ENCODE peak calls at places on chromosomes 4 and X, in eight cellular contexts. A, Q, P, T, Z, B, U and X are unnamed samples. For H3K4me1, the result is how much of the 10 kb centered on the place peaks cover.

GRCh38 chr4:37922323-37922722 is 31.4 kb downstream of the TBC1D1 start:
- DNase-seq in T (no peak), Q (no peak), Z (no peak), B (no peak), U (no peak), A (no peak), P (no peak), X (no peak)

GRCh38 chr4:39104255-39104654 is 42.2 kb downstream of the KLHL5 start:
- DNase-seq in Z (no peak), P (no peak), B (no peak), U (no peak), A (no peak), Q (no peak), T (no peak), X (no peak)

GRCh38 chrX:118652717-118653116 is 74.7 kb upstream of the IL13RA1 start:
- DNase-seq in Z (no peak), U (no peak), T (no peak), P (no peak), Q (no peak), A (no peak), B (no peak), X (no peak)

GRCh38 chr4:149223659-149224058 is 592.0 kb downstream of the IQCM start:
- DNase-seq in U (no peak), P (no peak), A (no peak), Q (no peak), T (no peak), B (no peak), Z (no peak), X (no peak)

GRCh38 chrX:118702741-118703140 is 24.7 kb upstream of the IL13RA1 start:
- DNase-seq in Z (no peak), T (no peak), B (no peak), P (no peak), Q (no peak), U (no peak), A (no peak), X (no peak)

GRCh38 chr4:17957689-17958088 is 63.9 kb downstream of the LCORL start:
- DNase-seq in Q (no peak), B (no peak), T (no peak), Z (no peak), A (no peak), U (no peak), P (no peak), X (no peak)

GRCh38 chr4:47471064-47471463 is 7.6 kb upstream of the COMMD8 start:
- DNase-seq in Q (no peak), B (no peak), T (no peak), A (no peak), Z (no peak), U (no peak), P (no peak), X (no peak)

GRCh38 chr4:1640110-1640509 is 44.0 kb downstream of the FAM53A start:
- DNase-seq in P (no peak), A (no peak), B (no peak), Z (no peak), Q (no peak), T (no peak), U (no peak), X (no peak)

GRCh38 chr4:6939761-6940743 is 30.4 kb downstream of the TBC1D14 start:
- DNase-seq in Q (no peak), Z (no peak), P (no peak), U (no peak), A (no peak), T (no peak), B (peak), X (no peak)

GRCh38 chr4:7326693-7327340 is 107.9 kb downstream of the PSAPL1 start:
- DNase-seq in P (no peak), B (peak), A (no peak), Q (no peak), T (no peak), U (no peak), Z (no peak), X (no peak)

GRCh38 chrX:18889982-18890381 is 93.9 kb downstream of the PHKA2 start:
- DNase-seq in Z (peak), B (no peak), Q (no peak), A (no peak), U (no peak), T (no peak), P (no peak), X (no peak)

GRCh38 chrX:5122181-5122678 is 1106.4 kb downstream of the NLGN4X start:
- DNase-seq in T (no peak), A (no peak), U (no peak), Q (no peak), B (no peak), P (no peak), Z (no peak), X (no peak)

GRCh38 chr4:159684061-159684460 is 581.2 kb downstream of the RAPGEF2 start:
- DNase-seq in P (no peak), A (no peak), T (no peak), Z (no peak), Q (no peak), U (no peak), B (no peak), X (no peak)

GRCh38 chr4:177489847-177490246 is 47.6 kb upstream of the AGA start:
- DNase-seq in Q (no peak), Z (no peak), P (no peak), T (no peak), A (no peak), B (no peak), U (no peak), X (no peak)

GRCh38 chr4:151518359-151518758 is 109.4 kb downstream of the FHIP1A start:
- DNase-seq in Z (no peak), A (no peak), P (no peak), U (no peak), T (no peak), B (no peak), Q (no peak), X (no peak)

GRCh38 chr4:31193516-31193915 is 473.3 kb downstream of the PCDH7 start:
- DNase-seq in A (no peak), Z (no peak), T (no peak), Q (no peak), U (no peak), P (no peak), B (no peak), X (no peak)

GRCh38 chr4:127622621-127622922 is 10.2 kb upstream of the INTU start:
- DNase-seq in Z (no peak), B (no peak), Q (no peak), U (no peak), A (no peak), P (no peak), T (no peak), X (no peak)

GRCh38 chrX:106612403-106612789 is 618 bp downstream of the RADX start:
- DNase-seq in U (no peak), Q (no peak), T (no peak), B (no peak), Z (no peak), P (no peak), A (no peak), X (no peak)

GRCh38 chrX:6203462-6204215 is 25.0 kb downstream of the NLGN4X start:
- DNase-seq in Q (no peak), B (no peak), Z (no peak), U (no peak), T (no peak), P (no peak), A (no peak), X (no peak)

GRCh38 chr4:44583393-44583792 is 68.0 kb downstream of the YIPF7 start:
- DNase-seq in Q (no peak), B (no peak), U (no peak), P (no peak), A (peak), T (no peak), Z (no peak), X (no peak)

GRCh38 chrX:149631293-149632165 is at the start of gene TMEM185A:
- DNase-seq in A (peak), B (peak), T (peak), Z (peak), P (peak), Q (peak), U (peak), X (peak)

GRCh38 chrX:48957477-48957826 is at the start of gene OTUD5:
- DNase-seq in Q (peak), A (no peak), U (peak), Z (peak), P (peak), T (peak), B (peak), X (peak)

GRCh38 chr4:77617203-77617602 is 11.6 kb downstream of the CXCL13 start:
- DNase-seq in U (no peak), Q (no peak), T (no peak), A (peak), B (no peak), P (no peak), Z (no peak), X (no peak)

GRCh38 chr4:17817027-17817426 is 6.2 kb downstream of the NCAPG start:
- DNase-seq in Z (no peak), P (no peak), A (peak), T (no peak), B (no peak), U (no peak), Q (no peak), X (no peak)

GRCh38 chr4:6121276-6121850 is 79.0 kb downstream of the JAKMIP1 start:
- DNase-seq in Z (no peak), T (peak), A (no peak), Q (no peak), U (no peak), B (no peak), P (no peak), X (no peak)

GRCh38 chr4:140103676-140104075 is 50.3 kb downstream of the MAML3 start:
- DNase-seq in B (no peak), A (peak), Z (peak), T (no peak), U (no peak), Q (peak), P (no peak), X (no peak)

GRCh38 chr4:109414938-109415337 is 18.7 kb upstream of the SEC24B start:
- DNase-seq in P (no peak), B (no peak), Q (no peak), A (no peak), U (no peak), T (no peak), Z (no peak), X (no peak)

GRCh38 chr4:121943941-121944340 is 7.9 kb downstream of the TRPC3 start:
- DNase-seq in P (no peak), T (no peak), Z (no peak), Q (no peak), B (no peak), A (peak), U (no peak), X (no peak)

GRCh38 chr4:89242864-89243740 is 64.5 kb downstream of the GPRIN3 start:
- DNase-seq in T (no peak), U (no peak), B (no peak), Q (no peak), Z (no peak), P (no peak), A (no peak), X (no peak)

GRCh38 chrX:41912922-41913321 is 10.4 kb downstream of the CASK start:
- DNase-seq in B (no peak), Z (no peak), U (no peak), P (no peak), A (peak), T (no peak), Q (no peak), X (no peak)

GRCh38 chrX:107449490-107450175 is at the start of gene FRMPD3:
- DNase-seq in U (no peak), Z (no peak), A (no peak), B (no peak), P (peak), Q (no peak), T (no peak), X (no peak)

GRCh38 chr4:142656178-142656577 is 189.9 kb downstream of the INPP4B start:
- DNase-seq in B (no peak), Q (no peak), P (no peak), Z (peak), A (peak), T (no peak), U (no peak), X (no peak)

GRCh38 chr4:132063829-132064228 is 1085.3 kb upstream of the PCDH10 start:
- DNase-seq in Z (no peak), P (no peak), A (no peak), T (no peak), Q (no peak), B (no peak), U (no peak), X (no peak)

GRCh38 chr4:85430697-85431096 is 44.3 kb upstream of the ARHGAP24 start:
- DNase-seq in U (no peak), Q (no peak), T (no peak), A (peak), P (no peak), Z (no peak), B (no peak), X (no peak)

GRCh38 chr4:110074570-110074969 is 123.8 kb downstream of the ELOVL6 start:
- DNase-seq in U (no peak), A (no peak), Q (no peak), P (no peak), B (no peak), T (no peak), Z (no peak), X (no peak)

GRCh38 chr4:3225946-3226345 is 23.0 kb upstream of the MSANTD1 start:
- DNase-seq in Q (no peak), T (peak), A (no peak), P (peak), Z (no peak), B (peak), U (no peak), X (peak)
- H3K4me1 ChIP-seq in Q (under half), T (under half), A (under half), P (under half), Z (under half), B (under half), U (under half), X (under half)

GRCh38 chrX:144896323-144896722 is 351.0 kb upstream of the SPANXN1 start:
- DNase-seq in Z (no peak), B (no peak), T (no peak), A (no peak), Q (no peak), U (no peak), P (no peak), X (no peak)
- TF ChIP-seq CTCF in Z (no peak), B (peak), T (peak), A (no peak), Q (no peak), U (no peak), P (no peak), X (peak)

GRCh38 chrX:121831601-121832000 is 784.2 kb downstream of the GLUD2 start:
- DNase-seq in Q (no peak), P (no peak), A (no peak), B (no peak), T (no peak), U (no peak), Z (no peak), X (no peak)

GRCh38 chrX:121836000-121836399 is 788.6 kb downstream of the GLUD2 start:
- DNase-seq in A (no peak), Z (no peak), Q (no peak), B (no peak), U (no peak), T (no peak), P (no peak), X (no peak)

DNA sequence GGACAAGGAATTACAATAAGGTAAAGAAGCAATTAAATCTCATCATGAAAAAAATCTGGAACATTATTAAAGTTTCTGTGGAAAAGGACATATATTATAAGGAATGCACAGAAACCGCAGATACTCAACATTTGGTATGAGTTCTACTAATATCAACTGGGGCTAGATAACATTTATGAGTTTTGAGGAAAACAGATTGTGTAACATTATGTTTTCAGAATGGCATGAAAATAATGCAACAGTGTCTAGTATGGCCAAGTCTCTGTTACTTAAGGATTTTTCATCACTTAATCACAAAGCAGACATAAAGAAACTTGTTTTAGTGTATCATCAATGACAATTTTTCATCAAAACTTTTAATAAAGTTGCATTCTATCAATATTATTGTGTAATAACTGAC is 785.0 kb downstream of the GLUD2 start:
- DNase-seq in Q (no peak), U (no peak), T (no peak), Z (no peak), A (no peak), B (no peak), P (no peak), X (no peak)
- H3K27ac ChIP-seq in Q (no peak), U (no peak), T (no peak), Z (no peak), A (no peak), B (no peak), P (no peak), X (no peak)

DNA sequence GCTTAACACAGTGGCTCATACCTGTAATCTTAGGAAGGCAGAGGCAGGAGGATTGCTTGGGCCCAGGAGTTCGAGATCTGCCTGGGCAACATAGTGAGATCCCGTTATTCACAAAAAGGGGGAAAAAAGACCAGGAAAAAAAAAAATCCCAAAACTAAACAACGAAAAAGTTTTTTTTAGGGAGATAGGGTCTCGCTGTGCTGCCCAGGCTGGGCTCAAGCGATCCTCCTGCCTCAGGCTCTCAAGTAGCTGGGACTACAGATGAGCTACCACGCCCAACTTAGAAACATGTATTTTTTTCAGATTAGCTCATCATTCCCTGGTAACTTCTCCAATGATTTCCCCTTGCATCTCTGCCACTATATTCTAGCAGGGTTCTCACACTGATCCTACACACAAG is 24.3 kb upstream of the IRAK1 start:
- DNase-seq in U (no peak), A (no peak), P (no peak), Q (no peak), Z (no peak), B (no peak), T (no peak), X (no peak)
- H3K4me1 ChIP-seq in U (half or more), A (half or more), P (under half), Q (under half), Z (under half), B (half or more), T (under half), X (under half)

DNA sequence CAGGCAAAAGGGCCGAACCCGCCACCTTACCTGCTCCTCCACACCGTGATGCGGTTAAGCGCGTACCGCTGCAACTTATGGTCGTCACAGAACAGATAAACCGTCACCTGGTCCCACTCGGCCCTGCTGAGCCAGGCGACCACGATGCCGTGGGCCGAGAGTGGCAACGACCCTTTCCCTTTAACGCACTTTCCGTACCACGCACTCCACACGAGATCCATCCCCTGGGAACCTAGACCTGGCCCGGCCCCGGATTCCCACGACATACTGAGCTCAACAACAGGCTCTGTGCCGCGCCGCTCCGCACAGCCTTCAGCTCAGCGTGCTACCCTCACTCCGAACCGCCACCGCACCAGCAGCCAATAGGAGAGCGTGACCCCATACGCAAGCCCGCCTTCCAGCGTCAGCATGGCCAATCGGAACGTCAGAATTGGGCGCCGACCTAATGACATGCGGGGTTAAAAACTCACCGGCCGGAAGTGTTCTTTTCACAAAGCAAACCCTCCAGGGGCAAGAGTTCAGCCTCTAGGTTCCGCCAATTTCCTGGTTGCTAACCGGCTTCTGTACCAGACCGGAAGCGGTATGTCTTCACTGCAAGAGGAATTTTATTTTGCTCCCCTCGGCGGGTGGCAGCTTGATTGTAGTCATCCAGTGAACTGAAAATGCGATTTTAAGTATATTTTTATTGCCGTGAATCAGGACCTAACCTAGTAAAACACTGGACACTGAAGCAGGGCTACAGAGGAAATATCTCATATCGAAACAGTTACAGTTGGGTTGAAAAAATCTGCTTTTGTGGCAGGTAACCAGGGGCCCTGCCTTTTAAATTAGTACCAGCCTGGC is at the start of gene LAS1L:
- DNase-seq in P (peak), U (peak), B (peak), A (peak), T (peak), Q (peak), Z (peak), X (peak)
- TF ChIP-seq CTCF in P (no peak), U (no peak), B (no peak), A (no peak), T (no peak), Q (no peak), Z (no peak), X (no peak)

GRCh38 chrX:46579250-46579649 is 5.7 kb downstream of the CHST7 start:
- DNase-seq in P (no peak), T (no peak), A (no peak), Z (no peak), U (no peak), B (no peak), Q (no peak), X (no peak)

GRCh38 chrX:46580613-46581012 is 7.0 kb downstream of the CHST7 start:
- DNase-seq in T (no peak), U (no peak), A (no peak), P (no peak), Q (no peak), B (no peak), Z (no peak), X (no peak)

GRCh38 chrX:46582964-46583363 is 9.4 kb downstream of the CHST7 start:
- DNase-seq in U (no peak), Q (no peak), T (no peak), Z (no peak), B (no peak), P (no peak), A (peak), X (no peak)

GRCh38 chrX:46587158-46587557 is 13.6 kb downstream of the CHST7 start:
- DNase-seq in P (no peak), A (no peak), Z (no peak), B (no peak), T (no peak), U (no peak), Q (no peak), X (no peak)

DNA sequence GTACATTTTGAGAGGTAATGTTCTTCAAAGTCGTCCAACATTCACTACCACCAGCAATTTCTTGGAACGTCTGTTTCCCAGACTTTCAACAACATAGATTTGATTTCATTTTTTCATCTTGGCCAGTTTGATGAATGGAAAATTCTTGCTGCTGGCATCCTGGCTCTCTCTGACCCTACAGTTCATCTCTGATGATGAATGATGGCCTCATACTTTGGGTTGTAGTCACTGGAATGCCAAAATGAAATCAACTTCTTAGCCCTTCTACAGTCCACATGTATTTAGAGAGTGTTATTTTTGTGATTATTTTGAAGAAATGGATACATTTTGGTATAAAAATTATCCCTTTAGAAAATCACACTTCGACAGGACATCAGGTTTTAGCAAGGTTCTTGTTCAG is 8.8 kb downstream of the CHST7 start:
- DNase-seq in A (no peak), Z (no peak), Q (no peak), P (no peak), B (no peak), U (no peak), T (no peak), X (no peak)
- H3K27ac ChIP-seq in A (peak), Z (no peak), Q (no peak), P (no peak), B (peak), U (peak), T (no peak), X (peak)

GRCh38 chr4:174210952-174211490 is 72.4 kb downstream of the FBXO8 start:
- DNase-seq in A (no peak), U (no peak), Q (no peak), B (no peak), Z (no peak), P (no peak), T (no peak), X (no peak)
- H3K4me1 ChIP-seq in A (under half), U (under half), Q (under half), B (under half), Z (under half), P (under half), T (under half), X (under half)